ENCODE peak calls at places on chromosomes 16 and 17, in five cellular contexts. Z, J, B, P and A are unnamed samples.

GRCh38 chr17:28973414-28973813 is 22.1 kb upstream of the PHF12 start:
- DNase-seq in Z (no peak), J (no peak), B (no peak), P (peak), A (no peak)

GRCh38 chr17:3965123-3965800 is 1.0 kb upstream of the ATP2A3 start:
- DNase-seq in Z (peak), J (peak), B (no peak), P (peak), A (peak)

GRCh38 chr17:79832211-79833109 is 6.8 kb downstream of the CBX4 start:
- DNase-seq in Z (peak), J (no peak), B (peak), P (peak), A (peak)

GRCh38 chr16:85459529-85460251 is 153.4 kb upstream of the GSE1 start:
- DNase-seq in Z (peak), J (no peak), B (peak), P (no peak), A (no peak)

GRCh38 chr17:79595956-79596355 is 14.9 kb downstream of the RBFOX3 start:
- DNase-seq in Z (no peak), J (no peak), B (no peak), P (no peak), A (no peak)

GRCh38 chr16:55569025-55569424 is 2.5 kb downstream of the CAPNS2 start:
- DNase-seq in Z (no peak), J (no peak), B (peak), P (no peak), A (no peak)

GRCh38 chr16:21997693-21998480 is 3.0 kb downstream of the PDZD9 start:
- DNase-seq in Z (no peak), J (no peak), B (no peak), P (no peak), A (no peak)

GRCh38 chr16:9270941-9271340 is 179.5 kb downstream of the HAPSTR1 start:
- DNase-seq in Z (no peak), J (no peak), B (no peak), P (no peak), A (no peak)

GRCh38 chr17:17001076-17001777 is 29.3 kb upstream of the TNFRSF13B start:
- DNase-seq in Z (no peak), J (no peak), B (peak), P (no peak), A (no peak)

GRCh38 chr16:868386-868755 is 67.8 kb upstream of the GNG13 start:
- DNase-seq in Z (no peak), J (no peak), B (peak), P (no peak), A (no peak)

GRCh38 chr16:70399326-70399725 is 39.6 kb downstream of the ST3GAL2 start:
- DNase-seq in Z (no peak), J (no peak), B (no peak), P (no peak), A (no peak)

GRCh38 chr17:6393368-6393952 is 41.5 kb downstream of the AIPL1 start:
- DNase-seq in Z (no peak), J (peak), B (no peak), P (no peak), A (no peak)

GRCh38 chr17:19360772-19361171 is 1.8 kb downstream of the B9D1 start:
- DNase-seq in Z (no peak), J (no peak), B (peak), P (no peak), A (no peak)

GRCh38 chr17:82055965-82056728 is 4.4 kb downstream of the GPS1 start:
- DNase-seq in Z (no peak), J (no peak), B (no peak), P (no peak), A (no peak)

GRCh38 chr16:80894091-80894490 is 89.7 kb upstream of the CDYL2 start:
- DNase-seq in Z (no peak), J (no peak), B (no peak), P (no peak), A (no peak)

GRCh38 chr17:64388961-64389565 is 1.6 kb downstream of the PECAM1 start:
- DNase-seq in Z (no peak), J (no peak), B (no peak), P (no peak), A (no peak)

GRCh38 chr17:41648411-41649195 is 24.2 kb upstream of the KRT17 start:
- DNase-seq in Z (peak), J (peak), B (peak), P (peak), A (peak)

GRCh38 chr17:82753516-82753915 is 1.7 kb downstream of the TBCD start:
- DNase-seq in Z (no peak), J (no peak), B (no peak), P (no peak), A (no peak)

GRCh38 chr16:73817500-73817899 is 479.1 kb upstream of the PSMD7 start:
- DNase-seq in Z (no peak), J (no peak), B (no peak), P (no peak), A (no peak)

GRCh38 chr16:53041196-53041977 is 11.3 kb downstream of the CHD9NB start:
- DNase-seq in Z (peak), J (no peak), B (peak), P (peak), A (peak)